ENCODE peak calls at places on chromosomes 13 and 19, in six cellular contexts. T, P, F, G, X and B are unnamed samples.

GRCh38 chr19:9947441-9947840 is 11.1 kb upstream of the OLFM2 start:
- DNase-seq in T (no peak), P (no peak), G (no peak), X (no peak), F (no peak), B (no peak)

GRCh38 chr13:20331419-20331818 is 99.3 kb upstream of the GJB6 start:
- DNase-seq in G (no peak), X (no peak), F (no peak), T (no peak), P (no peak), B (no peak)

GRCh38 chr19:8054169-8054568 is 1.6 kb downstream of the CCL25 start:
- DNase-seq in F (no peak), T (no peak), X (no peak), G (no peak), P (no peak), B (no peak)

GRCh38 chr13:26406791-26407190 is 150.7 kb upstream of the WASF3 start:
- DNase-seq in T (no peak), X (no peak), P (no peak), G (no peak), F (no peak), B (no peak)

GRCh38 chr19:13670846-13671245 is 93.5 kb upstream of the MRI1 start:
- DNase-seq in G (no peak), X (no peak), P (no peak), F (no peak), T (no peak), B (no peak)

GRCh38 chr19:5503598-5503997 is 48.4 kb downstream of the ZNRF4 start:
- DNase-seq in F (no peak), P (no peak), G (no peak), T (no peak), X (no peak), B (no peak)

GRCh38 chr19:33532859-33533455 is 11.4 kb upstream of the PEPD start:
- DNase-seq in T (no peak), X (no peak), G (no peak), F (no peak), P (no peak), B (no peak)

GRCh38 chr13:102830646-102831045 is 15.2 kb upstream of the ERCC5 start:
- DNase-seq in G (peak; percentile 76), P (no peak), X (peak; percentile 8), F (no peak), T (no peak), B (no peak)

GRCh38 chr13:109862627-109863026 is 76.2 kb upstream of the IRS2 start:
- DNase-seq in G (no peak), X (peak; percentile 27), F (peak; percentile 80), T (no peak), P (no peak), B (no peak)

GRCh38 chr19:21569497-21569870 is 64.1 kb downstream of the ZNF429 start:
- DNase-seq in P (peak; percentile 4), F (no peak), G (peak; percentile 57), X (peak; percentile 34), T (no peak), B (peak; percentile 69)

GRCh38 chr13:113150545-113151365 is 7.7 kb upstream of the PROZ start:
- DNase-seq in T (no peak), G (no peak), P (no peak), X (no peak), F (no peak), B (no peak)

GRCh38 chr13:20198781-20199180 is 6.0 kb upstream of the GJB2 start:
- DNase-seq in F (no peak), P (no peak), T (no peak), X (no peak), G (no peak), B (no peak)

GRCh38 chr13:46173656-46174055 is 8.3 kb downstream of the LCP1 start:
- DNase-seq in G (no peak), P (no peak), T (no peak), F (no peak), X (no peak), B (peak; percentile 71)

GRCh38 chr13:24684600-24684998 is 4.4 kb downstream of the ATP12A start:
- DNase-seq in T (no peak), X (no peak), G (no peak), F (no peak), P (no peak), B (no peak)

GRCh38 chr19:35559281-35559659 is 4.2 kb downstream of the ATP4A start:
- DNase-seq in F (no peak), X (no peak), P (no peak), G (no peak), T (no peak), B (no peak)

GRCh38 chr13:74158028-74158427 is 23.8 kb upstream of the KLF12 start:
- DNase-seq in G (no peak), X (no peak), P (no peak), T (no peak), F (peak; percentile 47), B (no peak)

GRCh38 chr19:21474671-21475181 is 30.7 kb upstream of the ZNF429 start:
- DNase-seq in P (peak; percentile 30), F (peak; percentile 31), T (no peak), X (peak; percentile 63), G (peak; percentile 77), B (peak; percentile 82)

GRCh38 chr13:87123987-87124784 is 547.0 kb upstream of the SLITRK5 start:
- DNase-seq in F (peak; percentile 100), P (peak; percentile 99), G (no peak), T (peak; percentile 13), X (peak; percentile 0), B (no peak)

GRCh38 chr13:68938639-68939038 is 1169.0 kb upstream of the ATXN8OS start:
- DNase-seq in T (no peak), G (no peak), X (no peak), P (no peak), F (no peak), B (no peak)

GRCh38 chr13:31982540-31982939 is 49.0 kb upstream of the FRY start:
- DNase-seq in P (peak; percentile 95), X (peak; percentile 96), F (peak; percentile 95), G (peak; percentile 54), T (no peak), B (peak; percentile 97)

GRCh38 chr13:71672527-71672926 is 194.5 kb downstream of the DACH1 start:
- DNase-seq in X (no peak), T (no peak), F (peak; percentile 21), G (no peak), P (no peak), B (no peak)

GRCh38 chr13:37526710-37527446 is 71.7 kb downstream of the POSTN start:
- DNase-seq in P (no peak), T (no peak), X (peak; percentile 60), G (no peak), F (no peak), B (no peak)

GRCh38 chr13:33119886-33120543 is 103.8 kb downstream of the KL start:
- DNase-seq in P (no peak), X (peak; percentile 84), G (no peak), T (no peak), F (peak; percentile 39), B (no peak)

GRCh38 chr13:40635315-40635995 is 31.0 kb downstream of the FOXO1 start:
- DNase-seq in F (no peak), X (no peak), P (no peak), T (no peak), G (no peak), B (no peak)

GRCh38 chr13:51244637-51245405 is 22.6 kb downstream of the FAM124A start:
- DNase-seq in F (no peak), G (no peak), T (no peak), P (no peak), X (no peak), B (no peak)

GRCh38 chr13:69287050-69287698 is 820.5 kb upstream of the ATXN8OS start:
- DNase-seq in T (no peak), X (no peak), P (no peak), F (no peak), G (no peak), B (no peak)

GRCh38 chr19:31214997-31215396 is 134.2 kb downstream of the TSHZ3 start:
- DNase-seq in T (no peak), P (no peak), X (no peak), F (no peak), G (no peak), B (no peak)

GRCh38 chr13:96652506-96652905 is 341.8 kb downstream of the OXGR1 start:
- DNase-seq in F (no peak), G (no peak), X (no peak), P (no peak), T (no peak), B (no peak)

GRCh38 chr19:28217064-28217463 is 995.9 kb downstream of the UQCRFS1 start:
- DNase-seq in T (peak; percentile 45), X (no peak), F (no peak), G (no peak), P (no peak), B (no peak)

GRCh38 chr19:11265785-11266236 is 3.5 kb upstream of the DOCK6 start:
- DNase-seq in G (peak; percentile 97), F (no peak), X (no peak), P (no peak), T (no peak), B (no peak)

GRCh38 chr13:38607136-38607535 is 79.7 kb upstream of the FREM2 start:
- DNase-seq in P (no peak), T (no peak), G (no peak), F (no peak), X (no peak), B (no peak)

GRCh38 chr13:45833663-45834062 is 17.9 kb downstream of the SIAH3 start:
- DNase-seq in G (no peak), P (no peak), F (peak; percentile 7), T (no peak), X (peak; percentile 26), B (no peak)

GRCh38 chr19:18920400-18920799 is 885 bp downstream of the DDX49 start:
- DNase-seq in F (no peak), X (no peak), P (no peak), G (no peak), T (no peak), B (no peak)

GRCh38 chr13:51683537-51684050 is 99.3 kb downstream of the WDFY2 start:
- DNase-seq in X (no peak), T (no peak), G (no peak), F (no peak), P (no peak), B (no peak)

GRCh38 chr19:45117666-45118065 is 24.7 kb downstream of the PPP1R37 start:
- DNase-seq in F (no peak), P (no peak), T (no peak), G (peak; percentile 45), X (no peak), B (no peak)

GRCh38 chr13:114136576-114136975 is 4.2 kb upstream of the RASA3 start:
- DNase-seq in F (no peak), T (no peak), X (no peak), P (no peak), G (no peak), B (no peak)

GRCh38 chr13:21338156-21338555 is 120.9 kb downstream of the ZDHHC20 start:
- DNase-seq in F (no peak), T (no peak), G (no peak), P (no peak), X (no peak), B (no peak)

GRCh38 chr13:38902551-38902950 is 88.1 kb downstream of the STOML3 start:
- DNase-seq in F (no peak), P (no peak), X (no peak), T (no peak), G (no peak), B (no peak)